ENCODE peak calls at places on chromosomes 16 and 17, in nine cellular contexts. J, V, I, O, Q, M, F, W and T are unnamed samples.

GRCh38 chr16:35431829-35432663 is 1972.6 kb downstream of the TP53TG3F start:
- DNase-seq in Q (no peak), F (peak; percentile 32), J (no peak), V (no peak), I (peak; percentile 10), W (no peak), O (no peak), M (no peak), T (no peak)

GRCh38 chr17:69757794-69758430 is 317.1 kb upstream of the KCNJ16 start:
- DNase-seq in Q (no peak), I (peak; percentile 94), W (no peak), J (no peak), M (peak; percentile 24), V (no peak), O (peak; percentile 93), F (no peak), T (no peak)

GRCh38 chr17:7854078-7854777 is 638 bp upstream of the TMEM88 start:
- DNase-seq in O (no peak), W (no peak), F (peak; percentile 76), V (no peak), Q (no peak), I (no peak), J (no peak), M (no peak), T (no peak)

GRCh38 chr17:7263071-7263800 is 958 bp upstream of the CLDN7 start:
- DNase-seq in Q (no peak), W (no peak), I (no peak), O (no peak), F (peak; percentile 95), M (peak; percentile 30), V (no peak), J (no peak), T (no peak)

GRCh38 chr17:35731239-35731931 is at the start of gene RASL10B:
- DNase-seq in W (peak; percentile 61), F (peak; percentile 95), V (no peak), I (peak; percentile 73), O (peak; percentile 20), J (peak; percentile 57), M (peak; percentile 90), Q (no peak), T (peak; percentile 23)

GRCh38 chr17:80637286-80637703 is 92.7 kb downstream of the RPTOR start:
- DNase-seq in F (no peak), I (no peak), V (no peak), M (no peak), J (no peak), Q (no peak), W (no peak), O (no peak), T (no peak)

GRCh38 chr17:77841742-77842141 is 116.8 kb upstream of the TNRC6C start:
- DNase-seq in F (no peak), Q (no peak), M (no peak), I (no peak), O (no peak), W (no peak), J (no peak), V (no peak), T (no peak)

GRCh38 chr17:77701996-77702395 is 256.5 kb upstream of the TNRC6C start:
- DNase-seq in V (no peak), O (no peak), J (no peak), F (no peak), W (no peak), Q (no peak), I (no peak), M (no peak), T (no peak)

GRCh38 chr16:81668243-81669097 is 110.6 kb upstream of the PLCG2 start:
- DNase-seq in M (no peak), Q (no peak), O (no peak), W (no peak), J (no peak), I (peak; percentile 9), F (peak; percentile 63), V (no peak), T (no peak)

GRCh38 chr17:36183001-36183810 is 6.8 kb upstream of the TBC1D3B start:
- DNase-seq in F (peak; percentile 82), Q (peak; percentile 80), O (peak; percentile 0), M (peak; percentile 93), J (peak; percentile 17), W (no peak), I (peak; percentile 97), V (peak; percentile 68), T (no peak)

GRCh38 chr17:78739331-78739853 is 42.7 kb downstream of the CYTH1 start:
- DNase-seq in O (no peak), V (no peak), M (no peak), W (no peak), I (no peak), F (no peak), J (no peak), Q (no peak), T (no peak)

GRCh38 chr17:28173801-28174200 is 131.3 kb downstream of the NLK start:
- DNase-seq in Q (no peak), M (no peak), W (no peak), I (no peak), F (no peak), O (no peak), J (no peak), V (no peak), T (no peak)

GRCh38 chr17:7839890-7840260 is 5.9 kb downstream of the KDM6B start:
- DNase-seq in I (peak; percentile 63), O (peak; percentile 45), J (peak; percentile 68), M (no peak), W (no peak), Q (no peak), F (peak; percentile 21), V (peak; percentile 59), T (no peak)

GRCh38 chr16:25966172-25967097 is 274.7 kb downstream of the HS3ST4 start:
- DNase-seq in W (no peak), I (no peak), M (no peak), V (no peak), Q (no peak), J (no peak), O (no peak), F (no peak), T (no peak)

GRCh38 chr16:27461483-27462171 is 59.7 kb downstream of the IL21R start:
- DNase-seq in O (no peak), I (no peak), J (no peak), F (no peak), M (no peak), Q (no peak), W (no peak), V (no peak), T (no peak)

GRCh38 chr16:66476328-66477027 is 49.4 kb downstream of the BEAN1 start:
- DNase-seq in I (peak; percentile 27), O (no peak), W (peak; percentile 32), V (peak; percentile 28), F (peak; percentile 87), M (peak; percentile 42), Q (no peak), J (no peak), T (peak; percentile 25)

GRCh38 chr17:16886655-16887322 is 85.1 kb downstream of the TNFRSF13B start:
- DNase-seq in Q (no peak), W (no peak), M (no peak), V (no peak), F (no peak), J (no peak), I (peak; percentile 42), O (no peak), T (no peak)

GRCh38 chr16:74709477-74709877 is 8.8 kb upstream of the MLKL start:
- DNase-seq in W (peak; percentile 70), V (peak; percentile 81), M (peak; percentile 82), O (peak; percentile 49), J (peak; percentile 83), I (peak; percentile 75), F (peak; percentile 87), Q (peak; percentile 56), T (peak; percentile 71)

GRCh38 chr16:23131841-23132576 is 17.2 kb downstream of the USP31 start:
- DNase-seq in Q (no peak), O (peak; percentile 28), I (peak; percentile 56), V (no peak), M (no peak), F (no peak), J (no peak), W (no peak), T (no peak)

GRCh38 chr17:47970725-47971511 is at the start of gene CDK5RAP3:
- DNase-seq in O (peak; percentile 98), F (peak; percentile 99), Q (peak; percentile 99), J (peak; percentile 100), I (peak; percentile 100), W (peak; percentile 97), V (peak; percentile 96), M (peak; percentile 97), T (peak; percentile 99)

GRCh38 chr16:1178295-1178910 is 25.5 kb downstream of the CACNA1H start:
- DNase-seq in Q (no peak), O (no peak), V (no peak), M (no peak), W (no peak), F (peak; percentile 60), J (no peak), I (no peak), T (no peak)

GRCh38 chr16:72793716-72794115 is 254.2 kb downstream of the ZFHX3 start:
- DNase-seq in M (no peak), W (no peak), I (no peak), J (no peak), Q (no peak), V (no peak), O (no peak), F (no peak), T (no peak)

GRCh38 chr17:66172706-66173223 is 19.2 kb downstream of the CEP112 start:
- DNase-seq in O (no peak), I (no peak), W (no peak), J (no peak), Q (no peak), F (no peak), M (no peak), V (no peak), T (no peak)

GRCh38 chr17:19386974-19387920 is at the start of gene MFAP4:
- DNase-seq in M (peak; percentile 81), W (no peak), F (peak; percentile 90), O (peak; percentile 96), V (no peak), J (peak; percentile 16), Q (peak; percentile 24), I (peak; percentile 93), T (no peak)

GRCh38 chr17:79852748-79853147 is 13.5 kb upstream of the CBX4 start:
- DNase-seq in J (no peak), W (no peak), F (no peak), I (peak; percentile 57), Q (no peak), M (peak; percentile 48), O (no peak), V (no peak), T (no peak)

GRCh38 chr17:64178011-64178825 is 48.3 kb upstream of the ERN1 start:
- DNase-seq in J (no peak), M (no peak), Q (no peak), F (no peak), I (no peak), O (no peak), V (no peak), W (no peak), T (no peak)

GRCh38 chr17:41988418-41988817 is 21.8 kb downstream of the CNP start:
- DNase-seq in F (no peak), V (no peak), Q (no peak), J (no peak), O (no peak), I (no peak), M (no peak), W (no peak), T (no peak)

GRCh38 chr17:41263212-41263611 is 2.0 kb upstream of the KRTAP9-6 start:
- DNase-seq in J (no peak), W (no peak), F (no peak), V (no peak), Q (no peak), M (no peak), O (no peak), I (no peak), T (no peak)

GRCh38 chr17:45775576-45776011 is 8.5 kb upstream of the CRHR1 start:
- DNase-seq in Q (no peak), V (no peak), I (no peak), F (no peak), M (no peak), O (no peak), J (peak; percentile 67), W (no peak), T (no peak)

GRCh38 chr16:1596516-1596915 is 15.4 kb downstream of the IFT140 start:
- DNase-seq in V (no peak), I (no peak), O (no peak), F (no peak), M (no peak), W (no peak), J (no peak), Q (no peak), T (no peak)

GRCh38 chr17:4900231-4901107 is 1.1 kb downstream of the C17orf107 start:
- DNase-seq in O (no peak), V (no peak), Q (no peak), F (peak; percentile 93), M (no peak), W (peak; percentile 59), I (no peak), J (no peak), T (peak; percentile 30)